ENCODE peak calls at places on chromosomes 3 and 15, in seven cellular contexts. R, Q, X, O, B, M and C are unnamed samples.

GRCh38 chr3:123194552-123194951 is 7.2 kb upstream of the SEC22A start:
- DNase-seq in B (peak), X (no peak), R (peak), O (no peak), Q (no peak), M (peak), C (no peak)

GRCh38 chr3:52130966-52131637 is 23.1 kb downstream of the POC1A start:
- DNase-seq in Q (peak), M (no peak), X (no peak), B (no peak), O (no peak), R (no peak), C (no peak)

GRCh38 chr15:31893770-31894169 is 136.5 kb upstream of the CHRNA7 start:
- DNase-seq in M (no peak), R (no peak), O (no peak), Q (no peak), B (no peak), X (no peak), C (no peak)

GRCh38 chr3:18469775-18470174 is 44.6 kb upstream of the SATB1 start:
- DNase-seq in Q (no peak), M (no peak), B (no peak), R (no peak), X (no peak), O (no peak), C (no peak)

GRCh38 chr15:77542491-77543001 is 90.2 kb downstream of the LINGO1 start:
- DNase-seq in B (peak), X (no peak), R (peak), O (no peak), Q (no peak), M (peak), C (no peak)

GRCh38 chr3:55692295-55692957 is 205.3 kb upstream of the WNT5A start:
- DNase-seq in X (no peak), O (no peak), B (no peak), M (no peak), R (no peak), Q (no peak), C (no peak)

GRCh38 chr3:195815169-195815771 is 3.5 kb upstream of the MUC4 start:
- DNase-seq in R (no peak), O (no peak), X (no peak), B (peak), M (no peak), Q (no peak), C (no peak)

GRCh38 chr3:27644936-27645335 is 77.2 kb downstream of the EOMES start:
- DNase-seq in Q (no peak), M (no peak), O (no peak), R (peak), B (peak), X (no peak), C (no peak)

GRCh38 chr3:24968076-24968475 is 460.0 kb upstream of the RARB start:
- DNase-seq in B (no peak), Q (no peak), O (no peak), R (no peak), M (no peak), X (no peak), C (no peak)

GRCh38 chr3:113221703-113222257 is 10.4 kb downstream of the BOC start:
- DNase-seq in X (no peak), O (no peak), M (no peak), Q (no peak), B (no peak), R (no peak), C (no peak)

GRCh38 chr15:70647396-70647795 is 116.0 kb downstream of the UACA start:
- DNase-seq in M (peak), Q (no peak), X (no peak), O (no peak), B (no peak), R (no peak), C (no peak)

GRCh38 chr3:194330579-194330978 is 20.5 kb downstream of the CPN2 start:
- DNase-seq in R (peak), M (peak), X (no peak), O (no peak), B (peak), Q (no peak), C (no peak)

GRCh38 chr15:55241895-55242294 is 45.2 kb upstream of the RSL24D1 start:
- DNase-seq in O (no peak), X (no peak), B (peak), R (peak), M (peak), Q (no peak), C (no peak)

GRCh38 chr3:148957586-148957985 is 33.8 kb upstream of the GYG1 start:
- DNase-seq in O (no peak), X (no peak), M (peak), B (no peak), Q (no peak), R (no peak), C (no peak)

GRCh38 chr3:123421353-123422174 is 27.3 kb downstream of the ADCY5 start:
- DNase-seq in Q (no peak), O (no peak), X (peak), B (no peak), M (peak), R (no peak), C (no peak)

GRCh38 chr3:21826416-21826815 is 75.4 kb upstream of the ZNF385D start:
- DNase-seq in M (no peak), Q (no peak), B (no peak), X (no peak), O (no peak), R (peak), C (no peak)

GRCh38 chr15:55434989-55435825 is 26.9 kb downstream of the PIERCE2 start:
- DNase-seq in O (peak), Q (peak), M (peak), R (peak), X (peak), B (peak), C (no peak)

GRCh38 chr3:171088984-171089754 is 62.6 kb upstream of the SLC2A2 start:
- DNase-seq in Q (no peak), O (no peak), M (peak), X (peak), B (peak), R (peak), C (no peak)

GRCh38 chr3:152328841-152329240 is 60.1 kb downstream of the MBNL1 start:
- DNase-seq in B (peak), R (peak), X (peak), O (no peak), M (peak), Q (no peak), C (no peak)

GRCh38 chr3:9951962-9952805 is at the start of gene PRRT3:
- DNase-seq in Q (peak), B (peak), M (peak), X (no peak), R (peak), O (no peak), C (no peak)

GRCh38 chr15:55319537-55320325 is 709 bp downstream of the PIGB start:
- DNase-seq in O (no peak), M (peak), B (peak), R (peak), Q (peak), X (no peak), C (no peak)

GRCh38 chr3:146223401-146224373 is 27.2 kb downstream of the PLSCR4 start:
- DNase-seq in M (no peak), B (peak), O (no peak), Q (no peak), X (no peak), R (no peak), C (no peak)

GRCh38 chr3:56621686-56622085 is 61.4 kb downstream of the TASOR start:
- DNase-seq in B (no peak), O (no peak), R (no peak), M (no peak), X (no peak), Q (no peak), C (no peak)

GRCh38 chr3:119967353-119968006 is 126.8 kb downstream of the GSK3B start:
- DNase-seq in M (no peak), R (peak), X (no peak), Q (no peak), B (no peak), O (no peak), C (no peak)

GRCh38 chr3:141305436-141305835 is 62.9 kb upstream of the ZBTB38 start:
- DNase-seq in B (peak), O (peak), R (peak), X (peak), Q (no peak), M (peak), C (no peak)

GRCh38 chr15:40307421-40308165 is at the start of gene PLCB2:
- DNase-seq in Q (peak), X (no peak), B (no peak), O (no peak), M (no peak), R (no peak), C (no peak)

GRCh38 chr15:61364871-61365270 is 135.8 kb upstream of the RORA start:
- DNase-seq in X (no peak), B (no peak), Q (no peak), R (no peak), O (no peak), M (no peak), C (no peak)

GRCh38 chr15:76286231-76286879 is 24.9 kb downstream of the ETFA start:
- DNase-seq in M (no peak), Q (peak), X (no peak), O (no peak), B (peak), R (peak), C (no peak)

GRCh38 chr15:92142242-92143232 is 251.1 kb upstream of the ST8SIA2 start:
- DNase-seq in M (peak), B (no peak), Q (no peak), X (no peak), R (peak), O (no peak), C (no peak)

GRCh38 chr3:45002139-45002660 is 23.9 kb upstream of the CLEC3B start:
- DNase-seq in B (no peak), M (no peak), X (no peak), O (no peak), Q (no peak), R (no peak), C (no peak)

GRCh38 chr15:88032787-88033186 is 223.8 kb downstream of the NTRK3 start:
- DNase-seq in M (no peak), X (no peak), Q (no peak), O (no peak), R (peak), B (no peak), C (no peak)

GRCh38 chr3:8557298-8557697 is 55.7 kb downstream of the LMCD1 start:
- DNase-seq in O (peak), Q (no peak), X (no peak), R (no peak), B (peak), M (no peak), C (no peak)

GRCh38 chr3:113005622-113006021 is 14.8 kb downstream of the GTPBP8 start:
- DNase-seq in O (no peak), X (no peak), B (no peak), M (no peak), Q (no peak), R (no peak), C (no peak)

GRCh38 chr3:187063286-187064081 is 75.8 kb downstream of the RPL39L start:
- DNase-seq in O (no peak), R (no peak), X (no peak), M (no peak), Q (no peak), B (peak), C (no peak)
- TF ChIP-seq CTCF in O (no peak), R (no peak), X (no peak), M (no peak), Q (no peak), B (no peak), C (no peak)

GRCh38 chr3:63232764-63233396 is 45.2 kb upstream of the SYNPR start:
- DNase-seq in R (peak), B (peak), M (peak), Q (no peak), X (no peak), O (no peak), C (no peak)
- TF ChIP-seq CTCF in R (peak), B (peak), M (peak), Q (no peak), X (peak), O (peak), C (peak)

GRCh38 chr15:66905954-66906353 is 159.4 kb upstream of the SMAD3 start:
- DNase-seq in M (no peak), Q (no peak), X (no peak), O (no peak), B (no peak), R (no peak), C (no peak)
- TF ChIP-seq CTCF in M (peak), Q (no peak), X (no peak), O (no peak), B (no peak), R (no peak), C (peak)

DNA sequence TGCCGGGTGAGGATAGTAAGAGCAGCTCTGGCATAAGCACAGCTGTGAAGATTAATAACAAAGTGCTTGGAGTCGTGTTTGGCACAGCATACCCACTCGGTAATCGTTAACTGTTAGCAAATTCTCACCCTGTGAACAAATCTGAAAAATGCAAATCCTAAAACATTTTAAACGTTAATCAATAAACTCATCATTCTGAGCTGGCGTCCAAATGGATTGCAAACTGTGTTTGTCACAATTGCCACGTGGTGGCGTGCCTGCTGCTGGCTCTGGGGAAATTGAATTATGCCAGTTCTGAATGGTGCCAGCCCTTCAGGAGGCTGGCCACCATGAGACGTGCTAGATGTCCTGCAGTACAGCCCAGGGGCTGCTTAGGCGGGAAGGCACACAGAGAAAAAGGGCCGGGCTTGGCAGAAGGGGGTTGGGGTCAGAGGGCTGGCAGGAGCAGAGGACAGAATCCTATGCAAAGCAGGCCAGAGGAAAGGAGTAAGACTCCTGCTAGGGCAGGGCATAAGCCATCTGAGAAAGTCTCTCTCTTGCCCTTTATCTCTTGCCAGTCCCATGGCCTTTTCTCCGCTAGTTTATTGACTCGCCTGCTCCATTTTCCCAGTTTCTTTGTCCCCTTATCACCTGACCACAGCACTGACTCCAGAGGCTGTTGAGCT is 22.1 kb upstream of the POLG start:
- DNase-seq in Q (no peak), X (no peak), O (no peak), M (no peak), B (no peak), R (no peak), C (no peak)
- TF ChIP-seq CTCF in Q (peak), X (peak), O (peak), M (peak), B (peak), R (peak), C (peak)

DNA sequence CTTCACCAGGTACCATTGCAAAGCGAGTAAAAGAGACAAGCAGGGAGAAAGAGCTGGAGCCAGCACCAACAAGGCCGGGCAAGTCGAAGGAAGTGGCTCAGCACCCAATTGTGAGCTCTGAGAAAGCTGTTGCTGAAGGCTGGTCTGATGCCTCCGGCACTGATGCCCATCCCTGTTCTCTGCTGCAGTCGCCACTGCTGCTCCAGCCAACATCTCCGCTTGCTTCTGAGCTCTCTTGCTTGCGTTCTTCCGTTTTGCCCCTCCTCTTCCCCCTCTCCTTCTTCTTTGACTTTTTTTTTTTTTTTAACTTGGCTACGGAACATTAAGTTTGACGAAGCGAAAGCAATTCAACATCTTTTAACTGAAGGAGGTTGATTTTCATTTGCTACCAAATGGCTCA is 442.9 kb downstream of the MCTP2 start:
- DNase-seq in M (no peak), X (no peak), Q (no peak), R (peak), O (no peak), B (no peak), C (no peak)
- TF ChIP-seq CTCF in M (no peak), X (no peak), Q (no peak), R (no peak), O (no peak), B (no peak), C (no peak)